ENCODE peak calls at places on chromosome 22, in five cellular contexts. N is T-cell; X is Caki2; O is stimulated activated CD4-positive, alpha-beta T cell treated with anti-CD3 and anti-CD28 coated beads, TNF-alpha, amount 100 ng/mL, for 48 hours; F is HT1080. V is an unnamed sample.

GRCh38 chr22:33038131-33038772 is 19.9 kb downstream of the SYN3 start:
- DNase-seq in N (no peak), X (no peak), O (no peak), F (no peak), V (no peak)

GRCh38 chr22:50627452-50627913 is 469 bp downstream of the ARSA start:
- DNase-seq in N (no peak), X (peak), O (peak), F (no peak), V (no peak)

GRCh38 chr22:50063589-50064393 is 5.7 kb upstream of the TTLL8 start:
- DNase-seq in N (no peak), X (no peak), O (no peak), F (no peak), V (no peak)

GRCh38 chr22:40401532-40401931 is 31.1 kb downstream of the SGSM3 start:
- DNase-seq in N (peak), X (no peak), O (peak), F (no peak), V (no peak)

GRCh38 chr22:32618461-32619140 is 144.0 kb downstream of the FBXO7 start:
- DNase-seq in N (no peak), X (no peak), O (no peak), F (no peak), V (no peak)

GRCh38 chr22:49975543-49976389 is 15.2 kb downstream of the PIM3 start:
- DNase-seq in N (no peak), X (no peak), O (peak), F (no peak), V (no peak)

GRCh38 chr22:44351037-44351436 is 38.3 kb upstream of the SHISAL1 start:
- DNase-seq in N (no peak), X (no peak), O (no peak), F (peak), V (no peak)

GRCh38 chr22:38298312-38299000 is 18.8 kb downstream of the CSNK1E start:
- DNase-seq in N (no peak), X (peak), O (no peak), F (peak), V (peak)

GRCh38 chr22:44399906-44400762 is 87.4 kb upstream of the SHISAL1 start:
- DNase-seq in N (no peak), X (no peak), O (no peak), F (no peak), V (no peak)

GRCh38 chr22:29328566-29329500 is 13.3 kb upstream of the RASL10A start:
- DNase-seq in N (no peak), X (no peak), O (no peak), F (peak), V (no peak)

GRCh38 chr22:35955546-35955945 is 73.1 kb downstream of the RBFOX2 start:
- DNase-seq in N (no peak), X (no peak), O (no peak), F (no peak), V (no peak)

GRCh38 chr22:49671331-49672012 is 156.2 kb downstream of the BRD1 start:
- DNase-seq in N (no peak), X (no peak), O (no peak), F (no peak), V (no peak)

GRCh38 chr22:31556627-31557203 is 60.4 kb downstream of the SFI1 start:
- DNase-seq in N (no peak), X (peak), O (no peak), F (peak), V (peak)

GRCh38 chr22:19756288-19757128 is 4.1 kb upstream of the TBX1 start:
- DNase-seq in N (peak), X (peak), O (peak), F (no peak), V (peak)

GRCh38 chr22:19941365-19942070 is at the start of the genes COMT and TXNRD2:
- DNase-seq in N (peak), X (peak), O (peak), F (peak), V (peak)